ENCODE peak calls at places on chromosomes 3 and 15, in four cellular contexts. Z, B, L and I are unnamed samples.

GRCh38 chr15:91022075-91022831 is at the start of gene VPS33B:
- DNase-seq in Z (peak), B (peak), L (peak), I (peak)

GRCh38 chr15:69602095-69602494 is 149.5 kb downstream of the RPLP1 start:
- DNase-seq in Z (no peak), B (no peak), L (no peak), I (no peak)

GRCh38 chr15:27865323-27865922 is 233.7 kb downstream of the OCA2 start:
- DNase-seq in Z (no peak), B (no peak), L (no peak), I (no peak)

GRCh38 chr3:170079466-170080165 is 41.8 kb downstream of the GPR160 start:
- DNase-seq in Z (no peak), B (no peak), L (no peak), I (no peak)

GRCh38 chr3:53577486-53577885 is 83.1 kb downstream of the CACNA1D start:
- DNase-seq in Z (no peak), B (no peak), L (no peak), I (no peak)

GRCh38 chr3:15276028-15276717 is 56.2 kb downstream of the SH3BP5 start:
- DNase-seq in Z (no peak), B (no peak), L (no peak), I (no peak)

GRCh38 chr3:125192190-125193035 is 20.1 kb downstream of the SLC12A8 start:
- DNase-seq in Z (no peak), B (no peak), L (no peak), I (no peak)

GRCh38 chr15:84981711-84982300 is at the start of gene PDE8A:
- DNase-seq in Z (peak), B (no peak), L (no peak), I (peak)

GRCh38 chr15:28904023-28904422 is 18.2 kb downstream of the APBA2 start:
- DNase-seq in Z (no peak), B (no peak), L (no peak), I (no peak)

GRCh38 chr3:119663885-119664284 is 3.5 kb upstream of the POPDC2 start:
- DNase-seq in Z (no peak), B (no peak), L (peak), I (no peak)

GRCh38 chr3:117526485-117527079 is 817.0 kb downstream of the TUSC7 start:
- DNase-seq in Z (no peak), B (peak), L (peak), I (peak)

GRCh38 chr3:42539871-42540714 is 37.6 kb downstream of the VIPR1 start:
- DNase-seq in Z (peak), B (no peak), L (peak), I (peak)

GRCh38 chr15:101679861-101680260 is 27.7 kb upstream of the TM2D3 start:
- DNase-seq in Z (no peak), B (no peak), L (no peak), I (no peak)

GRCh38 chr15:98131924-98132323 is 171.4 kb downstream of the ARRDC4 start:
- DNase-seq in Z (no peak), B (no peak), L (no peak), I (no peak)

GRCh38 chr3:22971497-22971896 is 231.6 kb upstream of the UBE2E2 start:
- DNase-seq in Z (no peak), B (no peak), L (no peak), I (no peak)

GRCh38 chr3:1830851-1831250 is 267.8 kb upstream of the CNTN4 start:
- DNase-seq in Z (no peak), B (no peak), L (no peak), I (no peak)

GRCh38 chr15:99433026-99433756 is 132.6 kb upstream of the MEF2A start:
- DNase-seq in Z (no peak), B (peak), L (peak), I (no peak)

GRCh38 chr3:192106528-192106927 is 620.8 kb downstream of the FGF12 start:
- DNase-seq in Z (no peak), B (no peak), L (no peak), I (no peak)

GRCh38 chr3:111352585-111352984 is 189.4 kb upstream of the CD96 start:
- DNase-seq in Z (no peak), B (no peak), L (no peak), I (no peak)

GRCh38 chr3:48655586-48655985 is 7.1 kb downstream of the CELSR3 start:
- DNase-seq in Z (no peak), B (no peak), L (no peak), I (no peak)

GRCh38 chr3:126314305-126315082 is 42.7 kb downstream of the KLF15 start:
- DNase-seq in Z (no peak), B (no peak), L (no peak), I (no peak)

GRCh38 chr3:86563358-86563970 is 427.5 kb downstream of the VGLL3 start:
- DNase-seq in Z (peak), B (no peak), L (peak), I (no peak)

GRCh38 chr15:51079226-51079625 is 15.5 kb downstream of the TNFAIP8L3 start:
- DNase-seq in Z (no peak), B (no peak), L (no peak), I (no peak)

GRCh38 chr15:51076898-51077564 is 17.7 kb downstream of the TNFAIP8L3 start:
- DNase-seq in Z (no peak), B (no peak), L (no peak), I (peak)

GRCh38 chr15:51076142-51076897 is 18.4 kb downstream of the TNFAIP8L3 start:
- DNase-seq in Z (no peak), B (no peak), L (peak), I (no peak)

GRCh38 chr15:51075364-51075763 is 19.3 kb downstream of the TNFAIP8L3 start:
- DNase-seq in Z (no peak), B (no peak), L (no peak), I (no peak)

GRCh38 chr15:51077565-51078153 is 17.0 kb downstream of the TNFAIP8L3 start:
- DNase-seq in Z (peak), B (peak), L (no peak), I (peak)
- TF ChIP-seq CTCF in Z (no peak), B (no peak), L (no peak), I (no peak)

GRCh38 chr3:190323241-190323617 is 983 bp upstream of the CLDN1 start:
- DNase-seq in Z (no peak), B (no peak), L (peak), I (peak)

GRCh38 chr3:190321789-190322603 is at the start of gene CLDN1:
- DNase-seq in Z (peak), B (peak), L (peak), I (peak)

GRCh38 chr3:190320594-190321362 is 1.5 kb downstream of the CLDN1 start:
- DNase-seq in Z (no peak), B (no peak), L (no peak), I (no peak)

GRCh38 chr3:190319660-190320059 is 2.6 kb downstream of the CLDN1 start:
- DNase-seq in Z (no peak), B (no peak), L (no peak), I (peak)

GRCh38 chr3:190322604-190323240 is 476 bp upstream of the CLDN1 start:
- DNase-seq in Z (no peak), B (no peak), L (peak), I (no peak)
- TF ChIP-seq CTCF in Z (peak), B (no peak), L (no peak), I (no peak)

GRCh38 chr15:52331490-52332240 is 36.1 kb upstream of the MYO5C start:
- DNase-seq in Z (no peak), B (no peak), L (peak), I (peak)
- TF ChIP-seq CTCF in Z (no peak), B (no peak), L (peak), I (no peak)

GRCh38 chr15:78301326-78301725 is 1.9 kb upstream of the SKIC8 start:
- DNase-seq in Z (no peak), B (no peak), L (no peak), I (no peak)

GRCh38 chr15:78299302-78300102 is at the start of gene SKIC8:
- DNase-seq in Z (peak), B (peak), L (peak), I (peak)

GRCh38 chr15:78301813-78302212 is 2.4 kb upstream of the SKIC8 start:
- DNase-seq in Z (no peak), B (no peak), L (no peak), I (no peak)

GRCh38 chr15:78302579-78302978 is 3.2 kb upstream of the SKIC8 start:
- DNase-seq in Z (no peak), B (no peak), L (peak), I (no peak)

GRCh38 chr15:78298983-78299301 is 467 bp downstream of the SKIC8 start:
- DNase-seq in Z (no peak), B (no peak), L (peak), I (no peak)
- TF ChIP-seq CTCF in Z (no peak), B (no peak), L (no peak), I (no peak)

GRCh38 chr15:67571643-67572415 is 29.3 kb downstream of the MAP2K5 start:
- DNase-seq in Z (no peak), B (no peak), L (no peak), I (no peak)
- TF ChIP-seq CTCF in Z (no peak), B (no peak), L (no peak), I (no peak)

DNA sequence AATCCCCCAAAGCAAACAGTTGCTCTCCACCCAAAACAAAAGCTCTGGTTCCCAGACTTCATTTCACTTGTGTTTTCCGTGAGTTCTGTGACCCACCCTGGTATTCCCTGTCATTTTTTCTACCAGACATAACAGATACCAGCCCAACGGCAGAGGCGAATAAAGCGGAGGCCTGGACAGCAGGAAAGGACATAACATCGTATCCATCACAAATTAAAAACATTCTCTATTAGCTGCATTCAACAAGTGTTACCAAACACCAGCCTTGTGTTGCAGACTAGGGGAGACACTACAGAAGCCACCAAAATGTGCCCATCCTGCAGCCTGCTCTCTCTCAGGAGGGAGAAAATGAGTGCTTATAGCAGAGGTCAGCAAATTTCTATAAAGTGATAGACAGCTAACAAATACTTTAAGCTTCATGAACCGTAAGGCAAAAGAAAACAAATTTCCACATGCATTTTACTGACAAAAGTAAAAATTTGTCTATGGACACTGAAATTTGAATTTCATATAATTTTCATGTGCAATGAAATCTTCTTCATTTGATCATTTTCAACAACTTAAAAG is 7.1 kb upstream of the FBN1 start:
- DNase-seq in Z (no peak), B (no peak), L (no peak), I (no peak)
- TF ChIP-seq CTCF in Z (no peak), B (no peak), L (no peak), I (no peak)